ENCODE peak calls at places on chromosomes 11 and 22, in eight cellular contexts. P is body of pancreas, Y is IMR-90, R is uterus, X is A549, G is tibial nerve, M is adrenal gland, Z is ovary. F is an unnamed sample.

GRCh38 chr11:115505165-115505564 is 950 bp upstream of the CADM1 start:
- DNase-seq in X (peak), R (peak), Z (peak), Y (no peak), P (no peak), G (no peak), M (peak), F (no peak)

GRCh38 chr11:2698386-2699184 is 1.2 kb downstream of the KCNQ1OT1 start:
- DNase-seq in X (no peak), R (peak), Y (no peak), M (no peak), G (no peak), Z (peak), P (no peak), F (peak)

GRCh38 chr11:123509737-123510578 is 79.9 kb downstream of the GRAMD1B start:
- DNase-seq in Y (peak), X (no peak), M (peak), R (no peak), G (no peak), Z (no peak), P (peak), F (no peak)

GRCh38 chr11:1338201-1339065 is 29.0 kb upstream of the TOLLIP start:
- DNase-seq in Y (no peak), Z (peak), M (no peak), R (peak), P (peak), X (no peak), G (no peak), F (no peak)

GRCh38 chr11:114197799-114198500 is 98.2 kb upstream of the NNMT start:
- DNase-seq in G (no peak), M (peak), Y (peak), Z (peak), X (no peak), R (peak), P (peak), F (peak)

GRCh38 chr11:71461696-71462095 is 8.7 kb downstream of the NADSYN1 start:
- DNase-seq in Y (no peak), M (no peak), P (no peak), R (no peak), X (no peak), G (no peak), Z (no peak), F (no peak)

GRCh38 chr11:19553683-19554333 is 158.8 kb upstream of the NAV2 start:
- DNase-seq in R (peak), Z (peak), P (peak), G (peak), X (peak), Y (peak), M (peak), F (peak)

GRCh38 chr11:118003456-118003855 is 17.3 kb downstream of the IL10RA start:
- DNase-seq in M (no peak), G (no peak), Y (no peak), R (no peak), P (no peak), Z (no peak), X (no peak), F (no peak)

GRCh38 chr11:111913031-111913861 is 712 bp downstream of the HSPB2 start:
- DNase-seq in P (no peak), R (peak), M (no peak), G (peak), Z (peak), Y (no peak), X (no peak), F (no peak)

GRCh38 chr11:77269484-77270123 is 31.9 kb downstream of the GDPD4 start:
- DNase-seq in M (no peak), R (no peak), P (no peak), Y (peak), G (no peak), Z (no peak), X (no peak), F (no peak)

GRCh38 chr11:116837231-116838091 is at the start of gene APOA1:
- DNase-seq in X (no peak), M (no peak), G (no peak), P (no peak), R (peak), Z (peak), Y (no peak), F (no peak)

GRCh38 chr11:129815596-129816461 is at the start of gene TMEM45B:
- DNase-seq in Z (no peak), Y (no peak), P (peak), X (no peak), M (no peak), G (no peak), R (no peak), F (no peak)

GRCh38 chr11:19493446-19493845 is 219.2 kb upstream of the NAV2 start:
- DNase-seq in Y (no peak), X (no peak), G (no peak), R (no peak), P (no peak), M (no peak), Z (no peak), F (no peak)

GRCh38 chr11:2518112-2518982 is 73.5 kb downstream of the KCNQ1 start:
- DNase-seq in M (no peak), R (peak), Y (no peak), G (no peak), P (no peak), Z (peak), X (no peak), F (peak)

DNA sequence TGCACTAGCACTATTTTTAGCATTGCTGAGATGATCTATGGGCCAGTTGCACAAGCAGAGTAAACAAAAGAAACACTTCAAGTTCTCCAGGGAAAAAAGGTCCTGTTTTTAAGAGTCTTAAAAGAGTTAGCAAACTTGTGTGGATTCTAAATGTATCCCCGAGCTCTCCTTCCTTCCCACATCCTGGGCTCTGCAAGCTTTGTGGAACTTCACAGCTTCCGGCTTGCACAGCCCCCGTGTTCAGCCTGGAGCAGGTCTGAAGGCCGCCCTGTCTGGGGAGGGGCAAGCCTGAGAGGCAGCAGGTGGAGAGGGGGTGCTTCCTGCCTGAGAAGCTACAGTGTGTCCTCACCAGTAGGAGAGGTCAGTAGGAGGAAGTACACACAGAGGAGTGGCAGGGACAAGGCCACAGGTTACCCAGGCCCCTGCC is 35.1 kb upstream of the SUSD2 start:
- DNase-seq in G (peak), M (no peak), Y (peak), P (peak), R (peak), Z (peak), X (peak), F (no peak)
- TF ChIP-seq POLR2A in G (no peak), M (no peak), Y (no peak), P (no peak), R (no peak), Z (no peak), X (no peak), F (no peak)

GRCh38 chr11:131218542-131218941 is 151.9 kb upstream of the NTM start:
- DNase-seq in M (no peak), P (no peak), R (no peak), G (no peak), Z (no peak), Y (no peak), X (no peak), F (no peak)

GRCh38 chr11:131223198-131223975 is 147.0 kb upstream of the NTM start:
- DNase-seq in G (no peak), M (no peak), R (no peak), X (no peak), Z (no peak), Y (no peak), P (no peak), F (no peak)

DNA sequence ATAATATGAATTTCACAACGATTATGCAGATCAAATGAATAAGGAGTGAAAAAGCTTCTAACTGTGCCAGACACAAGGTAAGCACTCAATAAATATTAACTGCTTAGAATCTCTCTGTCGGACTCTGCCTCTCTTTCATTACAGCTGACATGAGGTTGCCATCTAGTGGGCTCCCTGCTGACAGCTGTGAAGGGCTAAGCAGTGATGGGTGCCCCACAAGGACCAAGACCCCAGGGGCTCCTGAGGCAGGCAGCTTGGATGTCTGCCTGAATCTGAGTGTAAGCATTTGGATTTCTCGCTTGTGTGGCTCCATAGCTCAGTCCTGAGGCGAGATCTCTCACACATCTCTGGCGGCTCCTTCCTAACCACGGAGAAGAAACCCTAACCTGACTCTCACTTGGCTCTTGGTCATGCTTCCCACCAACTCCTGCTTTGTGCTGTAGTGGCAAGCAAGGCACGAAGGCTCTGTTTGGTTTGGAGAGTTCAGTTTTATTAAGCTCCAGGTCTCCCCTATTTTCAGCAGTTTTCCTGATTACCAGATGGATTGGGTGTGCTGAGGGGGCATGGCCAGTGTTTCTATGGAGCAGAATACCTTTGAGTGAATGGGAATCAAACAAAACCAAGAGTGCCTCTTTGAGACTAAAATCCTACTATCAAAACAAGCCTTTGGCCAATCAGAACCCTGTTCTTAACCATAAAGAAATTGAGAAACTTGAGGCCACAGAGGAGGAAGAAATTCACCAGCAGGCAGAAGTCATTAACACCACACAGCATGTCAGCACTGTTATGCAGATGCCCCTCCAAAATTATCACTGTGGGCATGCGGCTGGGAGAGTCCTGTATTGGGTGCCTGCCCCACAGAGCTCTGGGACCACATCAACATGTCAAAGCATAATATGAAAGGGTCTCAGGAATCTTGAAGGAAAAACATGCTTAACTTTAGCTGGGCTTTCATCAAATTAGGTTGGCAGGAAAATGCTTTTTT is 152.8 kb upstream of the NTM start:
- DNase-seq in P (no peak), Y (peak), Z (no peak), R (no peak), M (no peak), X (no peak), G (no peak), F (no peak)
- TF ChIP-seq CTCF in P (no peak), Y (peak), Z (no peak), R (no peak), M (peak), X (peak), G (no peak), F (no peak)

GRCh38 chr22:44330727-44331660 is 18.2 kb upstream of the SHISAL1 start:
- DNase-seq in Z (no peak), G (no peak), X (no peak), P (no peak), R (no peak), Y (no peak), M (no peak), F (no peak)
- H3K4me3 ChIP-seq in Z (peak), G (peak), X (peak), P (no peak), R (peak), Y (peak), M (peak), F (no peak)

DNA sequence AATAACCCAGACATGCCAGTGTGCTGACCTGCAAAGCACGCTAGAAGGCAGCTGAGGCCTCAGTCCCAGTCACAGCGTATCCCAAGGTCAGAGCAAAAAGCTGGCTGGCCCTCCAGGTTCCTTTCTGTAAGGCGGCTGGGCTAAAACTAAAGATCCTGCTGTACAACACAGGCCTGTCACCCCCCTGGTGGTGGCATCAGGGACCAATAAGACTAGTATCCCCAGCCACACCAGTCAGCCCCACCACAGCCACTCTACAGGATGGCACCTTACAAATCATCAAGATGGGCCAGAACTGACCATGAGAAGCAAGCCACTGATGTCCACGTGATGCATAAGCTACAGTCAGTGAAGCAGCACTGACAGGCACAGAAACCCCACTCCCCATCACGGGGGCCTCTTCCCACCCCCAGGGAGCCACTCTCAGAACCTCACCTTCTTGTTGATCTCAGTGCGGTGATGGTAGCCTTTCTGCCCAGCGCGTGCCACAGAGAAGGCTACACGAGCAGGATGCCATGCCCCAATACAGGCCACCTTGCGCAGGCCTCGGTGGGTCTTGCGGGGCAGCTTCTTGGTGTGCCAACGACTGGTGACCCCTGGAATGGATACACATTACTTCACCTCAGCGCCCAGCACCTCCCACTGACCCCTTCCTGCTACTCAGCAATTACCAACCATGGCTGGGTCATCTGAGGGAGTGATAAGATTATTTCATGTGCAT is 5.0 kb downstream of the RPL3 start:
- DNase-seq in Z (no peak), P (no peak), G (no peak), R (no peak), Y (no peak), X (no peak), M (peak), F (no peak)
- TF ChIP-seq POLR2A in Z (no peak), P (no peak), G (no peak), R (no peak), Y (peak), X (no peak), M (no peak), F (no peak)

GRCh38 chr22:33013051-33013450 is 45.1 kb downstream of the SYN3 start:
- DNase-seq in R (no peak), P (no peak), X (no peak), G (no peak), Z (no peak), M (no peak), Y (no peak), F (peak)
- TF ChIP-seq CTCF in R (no peak), P (no peak), X (no peak), G (no peak), Z (no peak), M (no peak), Y (no peak), F (no peak)

DNA sequence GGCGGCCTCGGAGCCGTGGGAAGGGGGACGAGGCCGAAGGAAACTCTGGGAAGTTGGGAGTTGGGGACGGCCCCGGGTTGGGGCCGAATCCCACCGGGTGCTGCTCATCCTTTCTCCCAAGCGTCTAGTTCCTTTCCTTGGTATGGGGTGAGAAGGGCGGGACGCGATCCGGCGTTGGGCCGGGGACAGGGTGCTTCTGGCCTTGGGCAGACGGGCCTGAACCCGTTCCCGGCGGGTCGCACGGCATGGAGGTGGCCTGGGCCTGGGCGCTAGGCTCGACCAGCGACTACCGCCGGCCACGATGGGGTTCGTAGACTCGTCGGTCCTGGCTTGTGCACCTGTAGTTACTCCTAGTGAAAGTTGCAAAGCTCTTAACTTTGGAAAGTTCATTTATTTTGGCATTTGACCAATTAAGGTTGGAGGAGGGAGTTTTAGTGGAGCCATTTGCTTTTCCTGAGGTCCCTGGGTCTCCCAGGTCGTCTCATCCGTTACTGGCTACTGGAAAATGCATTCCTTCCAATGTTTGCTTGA is 1.0 kb downstream of the SYT9 start:
- DNase-seq in M (peak), R (no peak), Z (no peak), Y (no peak), G (no peak), X (no peak), P (no peak), F (no peak)
- H3K4me3 ChIP-seq in M (peak), R (peak), Z (no peak), Y (no peak), G (peak), X (peak), P (peak), F (peak)